ENCODE peak calls at places on chromosomes 3 and 15, in eight cellular contexts. A is CD4-positive, CD25-positive, alpha-beta regulatory T cell; P is transverse colon; Q is aorta; W is esophagus muscularis mucosa; N is pancreas; B is hepatocyte; G is heart left ventricle. X is an unnamed sample. For H3K9me3, the result is how much of the 10 kb centered on the place peaks cover.

GRCh38 chr15:80163217-80163616 is 10.4 kb downstream of the FAH start:
- DNase-seq in A (no peak), P (no peak), Q (no peak), W (no peak), N (no peak), B (no peak), G (no peak), X (no peak)

GRCh38 chr3:170499562-170500156 is 81.0 kb downstream of the CLDN11 start:
- DNase-seq in A (no peak), P (peak), Q (no peak), W (no peak), N (no peak), B (peak), G (no peak), X (no peak)

GRCh38 chr15:74203914-74204431 is 1.4 kb upstream of the STRA6 start:
- DNase-seq in A (no peak), P (no peak), Q (peak), W (no peak), N (peak), B (peak), G (no peak), X (peak)

GRCh38 chr15:64857421-64857820 is 15.7 kb downstream of the PLEKHO2 start:
- DNase-seq in A (no peak), P (no peak), Q (no peak), W (no peak), N (no peak), B (no peak), G (no peak), X (no peak)

GRCh38 chr3:43288366-43288765 is 2.0 kb downstream of the SNRK start:
- DNase-seq in A (peak), P (no peak), Q (no peak), W (no peak), N (no peak), B (no peak), G (no peak), X (no peak)

GRCh38 chr3:39166932-39167532 is 13.6 kb upstream of the CSRNP1 start:
- DNase-seq in A (no peak), P (no peak), Q (no peak), W (no peak), N (no peak), B (peak), G (no peak), X (no peak)

GRCh38 chr3:42749025-42749752 is 23.9 kb downstream of the CCDC13 start:
- DNase-seq in A (no peak), P (peak), Q (peak), W (no peak), N (no peak), B (no peak), G (no peak), X (no peak)

GRCh38 chr3:53791317-53791716 is 54.9 kb downstream of the CHDH start:
- DNase-seq in A (no peak), P (no peak), Q (peak), W (no peak), N (no peak), B (no peak), G (no peak), X (no peak)

GRCh38 chr15:55344206-55344605 is 25.2 kb downstream of the PIGB start:
- DNase-seq in A (no peak), P (no peak), Q (no peak), W (no peak), N (no peak), B (no peak), G (no peak), X (no peak)

GRCh38 chr3:39933986-39934693 is 124.7 kb downstream of the MYRIP start:
- DNase-seq in A (no peak), P (no peak), Q (no peak), W (no peak), N (no peak), B (no peak), G (no peak), X (no peak)

GRCh38 chr15:75785771-75786563 is 57.3 kb upstream of the UBE2Q2 start:
- DNase-seq in A (no peak), P (no peak), Q (no peak), W (no peak), N (no peak), B (peak), G (no peak), X (no peak)

GRCh38 chr15:20349774-20350498 is 191.7 kb downstream of the GOLGA6L6 start:
- DNase-seq in A (no peak), P (no peak), Q (peak), W (no peak), N (peak), B (peak), G (no peak), X (peak)

GRCh38 chr15:89745768-89746167 is 5.3 kb downstream of the MESP1 start:
- DNase-seq in A (no peak), P (no peak), Q (no peak), W (no peak), N (no peak), B (no peak), G (no peak), X (no peak)

GRCh38 chr15:101488300-101489164 is 975 bp downstream of the PCSK6 start:
- DNase-seq in A (no peak), P (no peak), Q (no peak), W (no peak), N (no peak), B (peak), G (no peak), X (no peak)

GRCh38 chr15:42720071-42720470 is 16.9 kb downstream of the CDAN1 start:
- DNase-seq in A (no peak), P (no peak), Q (no peak), W (no peak), N (no peak), B (no peak), G (no peak), X (no peak)

GRCh38 chr3:50487181-50487580 is 16.3 kb downstream of the CACNA2D2 start:
- DNase-seq in A (no peak), P (no peak), Q (no peak), W (no peak), N (no peak), B (no peak), G (no peak), X (no peak)

GRCh38 chr3:159326998-159327397 is 525.1 kb downstream of the MFSD1 start:
- DNase-seq in A (no peak), P (no peak), Q (no peak), W (no peak), N (no peak), B (no peak), G (no peak), X (no peak)

GRCh38 chr3:21020043-21020442 is 731.0 kb downstream of the ZNF385D start:
- DNase-seq in A (no peak), P (no peak), Q (no peak), W (no peak), N (no peak), B (no peak), G (no peak), X (no peak)
- H3K9me3 ChIP-seq in A (under half), P (under half), Q (under half), W (under half), N (under half), B (under half), G (under half), X (under half)

DNA sequence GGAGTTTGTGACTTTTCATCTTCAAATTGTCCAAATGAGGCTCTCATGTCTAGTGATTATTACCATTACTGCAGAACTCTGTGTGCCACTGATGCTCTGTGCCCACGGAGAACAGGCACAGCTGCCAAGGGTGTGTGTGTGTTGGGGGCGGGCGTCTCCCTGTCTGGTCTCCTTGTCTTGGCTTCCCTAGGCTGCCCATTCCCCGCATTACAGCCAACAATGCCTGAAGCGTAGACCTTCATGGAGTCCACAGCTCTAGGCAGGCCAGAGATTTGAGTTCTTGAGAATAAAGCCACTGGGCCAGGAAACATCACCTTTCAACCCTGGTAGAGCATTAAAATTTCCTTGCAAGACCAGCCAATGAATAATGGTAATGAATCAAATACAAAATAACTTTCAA is 42.7 kb downstream of the CCNB2 start:
- DNase-seq in A (no peak), P (no peak), Q (no peak), W (no peak), N (no peak), B (no peak), G (no peak), X (no peak)
- H3K27ac ChIP-seq in A (no peak), P (no peak), Q (no peak), W (no peak), N (no peak), B (no peak), G (no peak), X (no peak)

GRCh38 chr3:107612581-107613182 is 89.9 kb downstream of the BBX start:
- DNase-seq in A (no peak), P (no peak), Q (no peak), W (no peak), N (no peak), B (no peak), G (no peak), X (no peak)
- H3K9me3 ChIP-seq in A (under half), P (under half), Q (under half), W (under half), N (under half), B (under half), G (under half), X (under half)

GRCh38 chr3:31290046-31290445 is 242.7 kb upstream of the STT3B start:
- DNase-seq in A (no peak), P (no peak), Q (no peak), W (no peak), N (no peak), B (no peak), G (no peak), X (no peak)

GRCh38 chr3:31288641-31289100 is 244.1 kb upstream of the STT3B start:
- DNase-seq in A (no peak), P (peak), Q (peak), W (no peak), N (no peak), B (peak), G (peak), X (peak)

GRCh38 chr3:31285808-31286486 is 246.8 kb upstream of the STT3B start:
- DNase-seq in A (no peak), P (no peak), Q (no peak), W (no peak), N (no peak), B (no peak), G (no peak), X (no peak)

GRCh38 chr3:31289592-31289991 is 243.1 kb upstream of the STT3B start:
- DNase-seq in A (no peak), P (no peak), Q (no peak), W (no peak), N (no peak), B (no peak), G (no peak), X (no peak)

GRCh38 chr3:31288224-31288623 is 244.5 kb upstream of the STT3B start:
- DNase-seq in A (no peak), P (no peak), Q (no peak), W (no peak), N (no peak), B (no peak), G (no peak), X (no peak)
- H3K27ac ChIP-seq in A (no peak), P (no peak), Q (no peak), W (no peak), N (no peak), B (peak), G (no peak), X (no peak)

DNA sequence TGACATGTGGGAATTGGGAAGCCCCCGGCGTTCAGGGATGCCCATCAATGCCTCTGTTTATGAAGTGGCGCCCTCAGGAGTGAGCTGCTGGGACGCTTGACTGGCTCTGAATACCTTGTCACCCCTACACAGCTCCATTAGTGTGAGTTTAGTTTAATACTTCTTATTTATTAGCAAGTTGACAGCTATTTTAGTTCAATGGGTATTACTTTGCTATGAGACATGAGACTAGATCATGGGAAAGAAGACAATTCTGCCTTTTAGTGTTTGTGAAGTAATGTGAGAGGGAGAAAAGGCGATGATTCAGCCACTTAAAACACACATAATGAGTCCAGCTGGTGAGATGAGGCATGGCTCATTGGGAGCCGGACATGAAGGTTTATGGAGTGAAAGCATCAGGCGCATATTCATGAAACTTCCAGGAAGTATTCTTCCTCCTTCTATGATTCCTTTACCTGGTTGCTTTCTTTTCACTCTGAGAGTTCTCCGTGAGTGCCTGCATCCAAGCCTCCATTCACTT is 678.6 kb downstream of the NR2F2 start:
- DNase-seq in A (no peak), P (no peak), Q (no peak), W (no peak), N (no peak), B (no peak), G (no peak), X (no peak)
- H3K9me3 ChIP-seq in A (under half), P (under half), Q (under half), W (under half), N (under half), B (under half), G (under half), X (under half)

GRCh38 chr15:36775209-36775608 is 195.8 kb downstream of the CDIN1 start:
- DNase-seq in A (no peak), P (no peak), Q (no peak), W (no peak), N (no peak), B (no peak), G (no peak), X (no peak)
- H3K27ac ChIP-seq in A (no peak), P (no peak), Q (no peak), W (no peak), N (no peak), B (no peak), G (peak), X (no peak)

GRCh38 chr3:183087184-183087583 is 12.1 kb downstream of the MCCC1 start:
- DNase-seq in A (no peak), P (no peak), Q (no peak), W (no peak), N (no peak), B (no peak), G (no peak), X (no peak)

GRCh38 chr3:183080628-183081027 is 18.7 kb downstream of the MCCC1 start:
- DNase-seq in A (no peak), P (no peak), Q (no peak), W (no peak), N (no peak), B (no peak), G (no peak), X (no peak)

GRCh38 chr3:183085634-183086390 is 13.5 kb downstream of the MCCC1 start:
- DNase-seq in A (no peak), P (no peak), Q (no peak), W (no peak), N (no peak), B (peak), G (no peak), X (no peak)

GRCh38 chr3:183082355-183082915 is 16.9 kb downstream of the MCCC1 start:
- DNase-seq in A (no peak), P (no peak), Q (no peak), W (no peak), N (no peak), B (no peak), G (no peak), X (no peak)

DNA sequence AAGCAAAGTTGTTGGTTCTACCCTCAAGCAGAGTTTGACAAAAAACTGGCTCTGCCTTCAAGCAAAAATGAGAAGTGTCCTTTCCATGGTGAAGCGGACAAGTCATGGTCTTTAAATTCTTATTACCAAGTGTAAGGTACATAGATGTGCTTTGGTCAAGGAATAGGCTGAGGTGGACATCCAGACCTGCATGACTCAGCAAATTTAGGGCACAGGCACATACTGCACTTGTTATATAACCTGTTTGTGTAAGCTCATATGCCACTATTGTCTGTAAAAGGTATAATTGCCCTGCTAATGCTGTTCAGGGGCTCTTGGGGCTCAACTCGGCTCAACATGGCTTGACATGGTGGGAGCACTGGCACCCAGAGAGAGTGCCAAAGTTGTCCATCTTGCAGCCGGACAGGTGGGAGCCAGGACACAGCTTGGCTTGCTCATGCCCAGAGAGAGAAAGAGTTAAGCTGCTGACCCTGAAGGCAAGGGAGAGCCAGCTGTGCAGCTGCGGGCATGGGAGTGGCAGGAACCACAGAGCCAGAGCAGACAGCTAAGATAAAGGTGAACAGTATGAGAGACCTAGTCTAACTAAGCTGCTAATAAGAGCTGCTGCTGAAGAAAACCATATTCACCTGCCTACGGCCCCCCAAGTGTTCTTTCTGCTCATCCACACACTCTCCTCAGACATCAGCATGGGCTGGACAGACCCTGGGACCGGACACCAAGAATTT is 17.7 kb downstream of the MCCC1 start:
- DNase-seq in A (no peak), P (no peak), Q (no peak), W (no peak), N (no peak), B (no peak), G (no peak), X (no peak)
- H3K9me3 ChIP-seq in A (under half), P (under half), Q (under half), W (under half), N (under half), B (under half), G (under half), X (under half)